ENCODE peak calls at places on chromosomes 2 and 18, in seven cellular contexts. One of them, this sample, is unnamed.

GRCh38 chr2:104429978-104430740 is 423.8 kb upstream of the POU3F3 start:
- DNase-seq in kidney epithelial cell: no peak
- DNase-seq in stimulated activated CD8-positive, alpha-beta memory T cell treated with anti-CD3 and anti-CD28 coated beads, Interleukin-4, amount 100 ng/mL, for 4 hours: no peak
- DNase-seq in PC-3: no peak
- DNase-seq in posterior cingulate gyrus: peak; percentile 60
- DNase-seq in cardiac muscle cell: no peak
- DNase-seq in DMS 273 treated with DMSO at 0.1 percent for 48 hours: no peak
- DNase-seq in this sample: no peak

GRCh38 chr2:190359896-190360376 is 16.5 kb downstream of the INPP1 start:
- DNase-seq in kidney epithelial cell: no peak
- DNase-seq in PC-3: no peak
- DNase-seq in posterior cingulate gyrus: peak; percentile 40
- DNase-seq in DMS 273 treated with DMSO at 0.1 percent for 48 hours: peak; percentile 50
- DNase-seq in cardiac muscle cell: peak; percentile 29
- DNase-seq in stimulated activated CD8-positive, alpha-beta memory T cell treated with anti-CD3 and anti-CD28 coated beads, Interleukin-4, amount 100 ng/mL, for 4 hours: no peak
- DNase-seq in this sample: peak; percentile 67

GRCh38 chr2:37829616-37830385 is 95.3 kb upstream of the RMDN2 start:
- DNase-seq in posterior cingulate gyrus: no peak
- DNase-seq in kidney epithelial cell: no peak
- DNase-seq in PC-3: no peak
- DNase-seq in stimulated activated CD8-positive, alpha-beta memory T cell treated with anti-CD3 and anti-CD28 coated beads, Interleukin-4, amount 100 ng/mL, for 4 hours: no peak
- DNase-seq in cardiac muscle cell: no peak
- DNase-seq in DMS 273 treated with DMSO at 0.1 percent for 48 hours: no peak
- DNase-seq in this sample: no peak

GRCh38 chr2:122340246-122340645 is 584.8 kb downstream of the TSN start:
- DNase-seq in posterior cingulate gyrus: no peak
- DNase-seq in DMS 273 treated with DMSO at 0.1 percent for 48 hours: no peak
- DNase-seq in cardiac muscle cell: no peak
- DNase-seq in PC-3: peak; percentile 37
- DNase-seq in stimulated activated CD8-positive, alpha-beta memory T cell treated with anti-CD3 and anti-CD28 coated beads, Interleukin-4, amount 100 ng/mL, for 4 hours: no peak
- DNase-seq in kidney epithelial cell: no peak
- DNase-seq in this sample: no peak

GRCh38 chr2:240398711-240399267 is 36.7 kb upstream of the GPC1 start:
- DNase-seq in stimulated activated CD8-positive, alpha-beta memory T cell treated with anti-CD3 and anti-CD28 coated beads, Interleukin-4, amount 100 ng/mL, for 4 hours: no peak
- DNase-seq in kidney epithelial cell: no peak
- DNase-seq in DMS 273 treated with DMSO at 0.1 percent for 48 hours: no peak
- DNase-seq in cardiac muscle cell: no peak
- DNase-seq in posterior cingulate gyrus: no peak
- DNase-seq in PC-3: no peak
- DNase-seq in this sample: no peak

GRCh38 chr18:37144921-37145320 is 316.0 kb downstream of the KIAA1328 start:
- DNase-seq in PC-3: no peak
- DNase-seq in posterior cingulate gyrus: no peak
- DNase-seq in stimulated activated CD8-positive, alpha-beta memory T cell treated with anti-CD3 and anti-CD28 coated beads, Interleukin-4, amount 100 ng/mL, for 4 hours: no peak
- DNase-seq in kidney epithelial cell: no peak
- DNase-seq in DMS 273 treated with DMSO at 0.1 percent for 48 hours: no peak
- DNase-seq in cardiac muscle cell: no peak
- DNase-seq in this sample: no peak

GRCh38 chr2:206092297-206092696 is 6.3 kb upstream of the INO80D start:
- DNase-seq in PC-3: no peak
- DNase-seq in stimulated activated CD8-positive, alpha-beta memory T cell treated with anti-CD3 and anti-CD28 coated beads, Interleukin-4, amount 100 ng/mL, for 4 hours: no peak
- DNase-seq in cardiac muscle cell: no peak
- DNase-seq in kidney epithelial cell: no peak
- DNase-seq in DMS 273 treated with DMSO at 0.1 percent for 48 hours: no peak
- DNase-seq in posterior cingulate gyrus: no peak
- DNase-seq in this sample: no peak

GRCh38 chr18:57589162-57589561 is 2.7 kb upstream of the FECH start:
- DNase-seq in DMS 273 treated with DMSO at 0.1 percent for 48 hours: no peak
- DNase-seq in posterior cingulate gyrus: no peak
- DNase-seq in cardiac muscle cell: no peak
- DNase-seq in kidney epithelial cell: no peak
- DNase-seq in stimulated activated CD8-positive, alpha-beta memory T cell treated with anti-CD3 and anti-CD28 coated beads, Interleukin-4, amount 100 ng/mL, for 4 hours: no peak
- DNase-seq in PC-3: no peak
- DNase-seq in this sample: no peak

GRCh38 chr2:112055110-112055832 is at the start of gene TMEM87B:
- DNase-seq in PC-3: peak; percentile 94
- DNase-seq in cardiac muscle cell: peak; percentile 97
- DNase-seq in posterior cingulate gyrus: peak; percentile 95
- DNase-seq in kidney epithelial cell: peak; percentile 74
- DNase-seq in DMS 273 treated with DMSO at 0.1 percent for 48 hours: peak; percentile 83
- DNase-seq in stimulated activated CD8-positive, alpha-beta memory T cell treated with anti-CD3 and anti-CD28 coated beads, Interleukin-4, amount 100 ng/mL, for 4 hours: peak; percentile 91
- DNase-seq in this sample: peak; percentile 99

This sample was measured in heart left ventricle.